ENCODE peak calls at places on chromosomes 6 and 20, in ten cellular contexts. One of them, this sample, is unnamed.

GRCh38 chr6:52533491-52533890 is 43.4 kb downstream of the TRAM2 start:
- DNase-seq in GM06990: no peak
- DNase-seq in A172: no peak
- DNase-seq in activated naive CD4-positive, alpha-beta T cell treated with anti-CD3 and anti-CD28 coated beads, Interleukin-2, amount 50 U/mL, for 72 hours: no peak
- DNase-seq in stimulated activated effector memory CD8-positive, alpha-beta T cell treated with anti-CD3 and anti-CD28 coated beads, Interleukin-12 subunit alpha, Interleukin-12 subunit beta, amount 100 ng/mL, for 72 hours: no peak
- DNase-seq in sigmoid colon: no peak
- DNase-seq in naive thymus-derived CD8-positive, alpha-beta T cell: no peak
- DNase-seq in nucleus accumbens: no peak
- DNase-seq in memory B cell: no peak
- DNase-seq in stimulated activated CD4-positive, alpha-beta T cell treated with anti-CD3 and anti-CD28 coated beads, TNF-alpha, amount 100 ng/mL, for 1 hour: no peak
- DNase-seq in this sample: no peak

GRCh38 chr6:23175391-23175790 is 606.0 kb downstream of the HDGFL1 start:
- DNase-seq in GM06990: no peak
- DNase-seq in A172: no peak
- DNase-seq in activated naive CD4-positive, alpha-beta T cell treated with anti-CD3 and anti-CD28 coated beads, Interleukin-2, amount 50 U/mL, for 72 hours: no peak
- DNase-seq in stimulated activated effector memory CD8-positive, alpha-beta T cell treated with anti-CD3 and anti-CD28 coated beads, Interleukin-12 subunit alpha, Interleukin-12 subunit beta, amount 100 ng/mL, for 72 hours: no peak
- DNase-seq in sigmoid colon: no peak
- DNase-seq in naive thymus-derived CD8-positive, alpha-beta T cell: no peak
- DNase-seq in nucleus accumbens: no peak
- DNase-seq in memory B cell: no peak
- DNase-seq in stimulated activated CD4-positive, alpha-beta T cell treated with anti-CD3 and anti-CD28 coated beads, TNF-alpha, amount 100 ng/mL, for 1 hour: no peak
- DNase-seq in this sample: no peak

GRCh38 chr6:43807228-43808061 is 37.4 kb downstream of the VEGFA start:
- DNase-seq in GM06990: no peak
- DNase-seq in A172: no peak
- DNase-seq in activated naive CD4-positive, alpha-beta T cell treated with anti-CD3 and anti-CD28 coated beads, Interleukin-2, amount 50 U/mL, for 72 hours: no peak
- DNase-seq in stimulated activated effector memory CD8-positive, alpha-beta T cell treated with anti-CD3 and anti-CD28 coated beads, Interleukin-12 subunit alpha, Interleukin-12 subunit beta, amount 100 ng/mL, for 72 hours: no peak
- DNase-seq in sigmoid colon: no peak
- DNase-seq in naive thymus-derived CD8-positive, alpha-beta T cell: no peak
- DNase-seq in nucleus accumbens: no peak
- DNase-seq in memory B cell: no peak
- DNase-seq in stimulated activated CD4-positive, alpha-beta T cell treated with anti-CD3 and anti-CD28 coated beads, TNF-alpha, amount 100 ng/mL, for 1 hour: no peak
- DNase-seq in this sample: no peak

GRCh38 chr20:5734559-5735137 is 15.6 kb upstream of the SHLD1 start:
- DNase-seq in GM06990: no peak
- DNase-seq in A172: no peak
- DNase-seq in activated naive CD4-positive, alpha-beta T cell treated with anti-CD3 and anti-CD28 coated beads, Interleukin-2, amount 50 U/mL, for 72 hours: no peak
- DNase-seq in stimulated activated effector memory CD8-positive, alpha-beta T cell treated with anti-CD3 and anti-CD28 coated beads, Interleukin-12 subunit alpha, Interleukin-12 subunit beta, amount 100 ng/mL, for 72 hours: no peak
- DNase-seq in sigmoid colon: no peak
- DNase-seq in naive thymus-derived CD8-positive, alpha-beta T cell: no peak
- DNase-seq in nucleus accumbens: no peak
- DNase-seq in memory B cell: no peak
- DNase-seq in stimulated activated CD4-positive, alpha-beta T cell treated with anti-CD3 and anti-CD28 coated beads, TNF-alpha, amount 100 ng/mL, for 1 hour: no peak
- DNase-seq in this sample: no peak

GRCh38 chr6:124947821-124948451 is 14.3 kb upstream of the RNF217 start:
- DNase-seq in GM06990: no peak
- DNase-seq in A172: no peak
- DNase-seq in activated naive CD4-positive, alpha-beta T cell treated with anti-CD3 and anti-CD28 coated beads, Interleukin-2, amount 50 U/mL, for 72 hours: no peak
- DNase-seq in stimulated activated effector memory CD8-positive, alpha-beta T cell treated with anti-CD3 and anti-CD28 coated beads, Interleukin-12 subunit alpha, Interleukin-12 subunit beta, amount 100 ng/mL, for 72 hours: no peak
- DNase-seq in sigmoid colon: no peak
- DNase-seq in naive thymus-derived CD8-positive, alpha-beta T cell: no peak
- DNase-seq in nucleus accumbens: no peak
- DNase-seq in memory B cell: no peak
- DNase-seq in stimulated activated CD4-positive, alpha-beta T cell treated with anti-CD3 and anti-CD28 coated beads, TNF-alpha, amount 100 ng/mL, for 1 hour: no peak
- DNase-seq in this sample: no peak

GRCh38 chr20:45104786-45105185 is 3.9 kb upstream of the KCNS1 start:
- DNase-seq in GM06990: no peak
- DNase-seq in A172: peak
- DNase-seq in activated naive CD4-positive, alpha-beta T cell treated with anti-CD3 and anti-CD28 coated beads, Interleukin-2, amount 50 U/mL, for 72 hours: no peak
- DNase-seq in stimulated activated effector memory CD8-positive, alpha-beta T cell treated with anti-CD3 and anti-CD28 coated beads, Interleukin-12 subunit alpha, Interleukin-12 subunit beta, amount 100 ng/mL, for 72 hours: no peak
- DNase-seq in sigmoid colon: no peak
- DNase-seq in naive thymus-derived CD8-positive, alpha-beta T cell: no peak
- DNase-seq in nucleus accumbens: no peak
- DNase-seq in memory B cell: no peak
- DNase-seq in stimulated activated CD4-positive, alpha-beta T cell treated with anti-CD3 and anti-CD28 coated beads, TNF-alpha, amount 100 ng/mL, for 1 hour: no peak
- DNase-seq in this sample: no peak

GRCh38 chr20:58481541-58482021 is 33.6 kb downstream of the APCDD1L start:
- DNase-seq in GM06990: no peak
- DNase-seq in A172: no peak
- DNase-seq in activated naive CD4-positive, alpha-beta T cell treated with anti-CD3 and anti-CD28 coated beads, Interleukin-2, amount 50 U/mL, for 72 hours: peak
- DNase-seq in stimulated activated effector memory CD8-positive, alpha-beta T cell treated with anti-CD3 and anti-CD28 coated beads, Interleukin-12 subunit alpha, Interleukin-12 subunit beta, amount 100 ng/mL, for 72 hours: peak
- DNase-seq in sigmoid colon: no peak
- DNase-seq in naive thymus-derived CD8-positive, alpha-beta T cell: peak
- DNase-seq in nucleus accumbens: no peak
- DNase-seq in memory B cell: no peak
- DNase-seq in stimulated activated CD4-positive, alpha-beta T cell treated with anti-CD3 and anti-CD28 coated beads, TNF-alpha, amount 100 ng/mL, for 1 hour: peak
- DNase-seq in this sample: no peak

GRCh38 chr20:38790210-38791053 is 15.1 kb upstream of the PPP1R16B start:
- DNase-seq in GM06990: no peak
- DNase-seq in A172: peak
- DNase-seq in activated naive CD4-positive, alpha-beta T cell treated with anti-CD3 and anti-CD28 coated beads, Interleukin-2, amount 50 U/mL, for 72 hours: no peak
- DNase-seq in stimulated activated effector memory CD8-positive, alpha-beta T cell treated with anti-CD3 and anti-CD28 coated beads, Interleukin-12 subunit alpha, Interleukin-12 subunit beta, amount 100 ng/mL, for 72 hours: no peak
- DNase-seq in sigmoid colon: no peak
- DNase-seq in naive thymus-derived CD8-positive, alpha-beta T cell: no peak
- DNase-seq in nucleus accumbens: no peak
- DNase-seq in memory B cell: peak
- DNase-seq in stimulated activated CD4-positive, alpha-beta T cell treated with anti-CD3 and anti-CD28 coated beads, TNF-alpha, amount 100 ng/mL, for 1 hour: no peak
- DNase-seq in this sample: peak

GRCh38 chr6:14703586-14703985 is 542.3 kb upstream of the JARID2 start:
- DNase-seq in GM06990: no peak
- DNase-seq in A172: no peak
- DNase-seq in activated naive CD4-positive, alpha-beta T cell treated with anti-CD3 and anti-CD28 coated beads, Interleukin-2, amount 50 U/mL, for 72 hours: no peak
- DNase-seq in stimulated activated effector memory CD8-positive, alpha-beta T cell treated with anti-CD3 and anti-CD28 coated beads, Interleukin-12 subunit alpha, Interleukin-12 subunit beta, amount 100 ng/mL, for 72 hours: no peak
- DNase-seq in sigmoid colon: no peak
- DNase-seq in naive thymus-derived CD8-positive, alpha-beta T cell: no peak
- DNase-seq in nucleus accumbens: no peak
- DNase-seq in memory B cell: no peak
- DNase-seq in stimulated activated CD4-positive, alpha-beta T cell treated with anti-CD3 and anti-CD28 coated beads, TNF-alpha, amount 100 ng/mL, for 1 hour: no peak
- DNase-seq in this sample: no peak

GRCh38 chr6:36781669-36782068 is 57.6 kb downstream of the CPNE5 start:
- DNase-seq in GM06990: no peak
- DNase-seq in A172: no peak
- DNase-seq in activated naive CD4-positive, alpha-beta T cell treated with anti-CD3 and anti-CD28 coated beads, Interleukin-2, amount 50 U/mL, for 72 hours: no peak
- DNase-seq in stimulated activated effector memory CD8-positive, alpha-beta T cell treated with anti-CD3 and anti-CD28 coated beads, Interleukin-12 subunit alpha, Interleukin-12 subunit beta, amount 100 ng/mL, for 72 hours: no peak
- DNase-seq in sigmoid colon: no peak
- DNase-seq in naive thymus-derived CD8-positive, alpha-beta T cell: no peak
- DNase-seq in nucleus accumbens: no peak
- DNase-seq in memory B cell: no peak
- DNase-seq in stimulated activated CD4-positive, alpha-beta T cell treated with anti-CD3 and anti-CD28 coated beads, TNF-alpha, amount 100 ng/mL, for 1 hour: no peak
- DNase-seq in this sample: no peak

GRCh38 chr6:87922947-87923330 is 124.7 kb upstream of the SPACA1 start:
- DNase-seq in GM06990: peak
- DNase-seq in A172: no peak
- DNase-seq in activated naive CD4-positive, alpha-beta T cell treated with anti-CD3 and anti-CD28 coated beads, Interleukin-2, amount 50 U/mL, for 72 hours: no peak
- DNase-seq in stimulated activated effector memory CD8-positive, alpha-beta T cell treated with anti-CD3 and anti-CD28 coated beads, Interleukin-12 subunit alpha, Interleukin-12 subunit beta, amount 100 ng/mL, for 72 hours: no peak
- DNase-seq in sigmoid colon: no peak
- DNase-seq in naive thymus-derived CD8-positive, alpha-beta T cell: no peak
- DNase-seq in nucleus accumbens: no peak
- DNase-seq in memory B cell: peak
- DNase-seq in stimulated activated CD4-positive, alpha-beta T cell treated with anti-CD3 and anti-CD28 coated beads, TNF-alpha, amount 100 ng/mL, for 1 hour: no peak
- DNase-seq in this sample: peak

GRCh38 chr6:105879902-105880547 is 206.1 kb upstream of the PRDM1 start:
- DNase-seq in GM06990: no peak
- DNase-seq in A172: no peak
- DNase-seq in activated naive CD4-positive, alpha-beta T cell treated with anti-CD3 and anti-CD28 coated beads, Interleukin-2, amount 50 U/mL, for 72 hours: no peak
- DNase-seq in stimulated activated effector memory CD8-positive, alpha-beta T cell treated with anti-CD3 and anti-CD28 coated beads, Interleukin-12 subunit alpha, Interleukin-12 subunit beta, amount 100 ng/mL, for 72 hours: no peak
- DNase-seq in sigmoid colon: peak
- DNase-seq in naive thymus-derived CD8-positive, alpha-beta T cell: no peak
- DNase-seq in nucleus accumbens: peak
- DNase-seq in memory B cell: peak
- DNase-seq in stimulated activated CD4-positive, alpha-beta T cell treated with anti-CD3 and anti-CD28 coated beads, TNF-alpha, amount 100 ng/mL, for 1 hour: peak
- DNase-seq in this sample: no peak

GRCh38 chr6:146990821-146991798 is 213.1 kb upstream of the STXBP5 start:
- DNase-seq in GM06990: no peak
- DNase-seq in A172: peak
- DNase-seq in activated naive CD4-positive, alpha-beta T cell treated with anti-CD3 and anti-CD28 coated beads, Interleukin-2, amount 50 U/mL, for 72 hours: no peak
- DNase-seq in stimulated activated effector memory CD8-positive, alpha-beta T cell treated with anti-CD3 and anti-CD28 coated beads, Interleukin-12 subunit alpha, Interleukin-12 subunit beta, amount 100 ng/mL, for 72 hours: no peak
- DNase-seq in sigmoid colon: no peak
- DNase-seq in naive thymus-derived CD8-positive, alpha-beta T cell: no peak
- DNase-seq in nucleus accumbens: no peak
- DNase-seq in memory B cell: no peak
- DNase-seq in stimulated activated CD4-positive, alpha-beta T cell treated with anti-CD3 and anti-CD28 coated beads, TNF-alpha, amount 100 ng/mL, for 1 hour: no peak
- DNase-seq in this sample: no peak

GRCh38 chr20:59123011-59123676 is 40.5 kb upstream of the ZNF831 start:
- DNase-seq in GM06990: no peak
- DNase-seq in A172: no peak
- DNase-seq in activated naive CD4-positive, alpha-beta T cell treated with anti-CD3 and anti-CD28 coated beads, Interleukin-2, amount 50 U/mL, for 72 hours: no peak
- DNase-seq in stimulated activated effector memory CD8-positive, alpha-beta T cell treated with anti-CD3 and anti-CD28 coated beads, Interleukin-12 subunit alpha, Interleukin-12 subunit beta, amount 100 ng/mL, for 72 hours: peak
- DNase-seq in sigmoid colon: no peak
- DNase-seq in naive thymus-derived CD8-positive, alpha-beta T cell: peak
- DNase-seq in nucleus accumbens: no peak
- DNase-seq in memory B cell: peak
- DNase-seq in stimulated activated CD4-positive, alpha-beta T cell treated with anti-CD3 and anti-CD28 coated beads, TNF-alpha, amount 100 ng/mL, for 1 hour: no peak
- DNase-seq in this sample: peak

GRCh38 chr20:59153355-59153681 is 10.3 kb upstream of the ZNF831 start:
- DNase-seq in GM06990: no peak
- DNase-seq in A172: no peak
- DNase-seq in activated naive CD4-positive, alpha-beta T cell treated with anti-CD3 and anti-CD28 coated beads, Interleukin-2, amount 50 U/mL, for 72 hours: no peak
- DNase-seq in stimulated activated effector memory CD8-positive, alpha-beta T cell treated with anti-CD3 and anti-CD28 coated beads, Interleukin-12 subunit alpha, Interleukin-12 subunit beta, amount 100 ng/mL, for 72 hours: no peak
- DNase-seq in sigmoid colon: peak
- DNase-seq in naive thymus-derived CD8-positive, alpha-beta T cell: no peak
- DNase-seq in nucleus accumbens: peak
- DNase-seq in memory B cell: no peak
- DNase-seq in stimulated activated CD4-positive, alpha-beta T cell treated with anti-CD3 and anti-CD28 coated beads, TNF-alpha, amount 100 ng/mL, for 1 hour: no peak
- DNase-seq in this sample: no peak

GRCh38 chr20:5825136-5825719 is 75.0 kb downstream of the SHLD1 start:
- DNase-seq in GM06990: no peak
- DNase-seq in A172: no peak
- DNase-seq in activated naive CD4-positive, alpha-beta T cell treated with anti-CD3 and anti-CD28 coated beads, Interleukin-2, amount 50 U/mL, for 72 hours: no peak
- DNase-seq in stimulated activated effector memory CD8-positive, alpha-beta T cell treated with anti-CD3 and anti-CD28 coated beads, Interleukin-12 subunit alpha, Interleukin-12 subunit beta, amount 100 ng/mL, for 72 hours: no peak
- DNase-seq in sigmoid colon: no peak
- DNase-seq in naive thymus-derived CD8-positive, alpha-beta T cell: no peak
- DNase-seq in nucleus accumbens: no peak
- DNase-seq in memory B cell: no peak
- DNase-seq in stimulated activated CD4-positive, alpha-beta T cell treated with anti-CD3 and anti-CD28 coated beads, TNF-alpha, amount 100 ng/mL, for 1 hour: no peak
- DNase-seq in this sample: no peak

GRCh38 chr6:149357726-149358538 is 40.4 kb downstream of the TAB2 start:
- DNase-seq in GM06990: no peak
- DNase-seq in A172: no peak
- DNase-seq in activated naive CD4-positive, alpha-beta T cell treated with anti-CD3 and anti-CD28 coated beads, Interleukin-2, amount 50 U/mL, for 72 hours: no peak
- DNase-seq in stimulated activated effector memory CD8-positive, alpha-beta T cell treated with anti-CD3 and anti-CD28 coated beads, Interleukin-12 subunit alpha, Interleukin-12 subunit beta, amount 100 ng/mL, for 72 hours: no peak
- DNase-seq in sigmoid colon: no peak
- DNase-seq in naive thymus-derived CD8-positive, alpha-beta T cell: no peak
- DNase-seq in nucleus accumbens: no peak
- DNase-seq in memory B cell: no peak
- DNase-seq in stimulated activated CD4-positive, alpha-beta T cell treated with anti-CD3 and anti-CD28 coated beads, TNF-alpha, amount 100 ng/mL, for 1 hour: no peak
- DNase-seq in this sample: no peak

GRCh38 chr20:4470375-4470774 is 251.3 kb upstream of the PRND start:
- DNase-seq in GM06990: no peak
- DNase-seq in A172: peak
- DNase-seq in activated naive CD4-positive, alpha-beta T cell treated with anti-CD3 and anti-CD28 coated beads, Interleukin-2, amount 50 U/mL, for 72 hours: no peak
- DNase-seq in stimulated activated effector memory CD8-positive, alpha-beta T cell treated with anti-CD3 and anti-CD28 coated beads, Interleukin-12 subunit alpha, Interleukin-12 subunit beta, amount 100 ng/mL, for 72 hours: peak
- DNase-seq in sigmoid colon: no peak
- DNase-seq in naive thymus-derived CD8-positive, alpha-beta T cell: no peak
- DNase-seq in nucleus accumbens: no peak
- DNase-seq in memory B cell: no peak
- DNase-seq in stimulated activated CD4-positive, alpha-beta T cell treated with anti-CD3 and anti-CD28 coated beads, TNF-alpha, amount 100 ng/mL, for 1 hour: no peak
- DNase-seq in this sample: no peak

GRCh38 chr20:20668639-20669038 is 43.8 kb downstream of the RALGAPA2 start:
- DNase-seq in GM06990: peak
- DNase-seq in A172: no peak
- DNase-seq in activated naive CD4-positive, alpha-beta T cell treated with anti-CD3 and anti-CD28 coated beads, Interleukin-2, amount 50 U/mL, for 72 hours: no peak
- DNase-seq in stimulated activated effector memory CD8-positive, alpha-beta T cell treated with anti-CD3 and anti-CD28 coated beads, Interleukin-12 subunit alpha, Interleukin-12 subunit beta, amount 100 ng/mL, for 72 hours: no peak
- DNase-seq in sigmoid colon: no peak
- DNase-seq in naive thymus-derived CD8-positive, alpha-beta T cell: no peak
- DNase-seq in nucleus accumbens: no peak
- DNase-seq in memory B cell: peak
- DNase-seq in stimulated activated CD4-positive, alpha-beta T cell treated with anti-CD3 and anti-CD28 coated beads, TNF-alpha, amount 100 ng/mL, for 1 hour: no peak
- DNase-seq in this sample: no peak

GRCh38 chr6:5846889-5847288 is 159.8 kb downstream of the NRN1 start:
- DNase-seq in GM06990: no peak
- DNase-seq in A172: no peak
- DNase-seq in activated naive CD4-positive, alpha-beta T cell treated with anti-CD3 and anti-CD28 coated beads, Interleukin-2, amount 50 U/mL, for 72 hours: no peak
- DNase-seq in stimulated activated effector memory CD8-positive, alpha-beta T cell treated with anti-CD3 and anti-CD28 coated beads, Interleukin-12 subunit alpha, Interleukin-12 subunit beta, amount 100 ng/mL, for 72 hours: no peak
- DNase-seq in sigmoid colon: no peak
- DNase-seq in naive thymus-derived CD8-positive, alpha-beta T cell: no peak
- DNase-seq in nucleus accumbens: no peak
- DNase-seq in memory B cell: no peak
- DNase-seq in stimulated activated CD4-positive, alpha-beta T cell treated with anti-CD3 and anti-CD28 coated beads, TNF-alpha, amount 100 ng/mL, for 1 hour: no peak
- DNase-seq in this sample: no peak

GRCh38 chr6:119161450-119161849 is 83.0 kb upstream of the FAM184A start:
- DNase-seq in GM06990: no peak
- DNase-seq in A172: no peak
- DNase-seq in activated naive CD4-positive, alpha-beta T cell treated with anti-CD3 and anti-CD28 coated beads, Interleukin-2, amount 50 U/mL, for 72 hours: no peak
- DNase-seq in stimulated activated effector memory CD8-positive, alpha-beta T cell treated with anti-CD3 and anti-CD28 coated beads, Interleukin-12 subunit alpha, Interleukin-12 subunit beta, amount 100 ng/mL, for 72 hours: no peak
- DNase-seq in sigmoid colon: no peak
- DNase-seq in naive thymus-derived CD8-positive, alpha-beta T cell: no peak
- DNase-seq in nucleus accumbens: no peak
- DNase-seq in memory B cell: no peak
- DNase-seq in stimulated activated CD4-positive, alpha-beta T cell treated with anti-CD3 and anti-CD28 coated beads, TNF-alpha, amount 100 ng/mL, for 1 hour: no peak
- DNase-seq in this sample: no peak

GRCh38 chr6:135497412-135498177 is at the start of gene AHI1:
- DNase-seq in GM06990: peak
- DNase-seq in A172: peak
- DNase-seq in activated naive CD4-positive, alpha-beta T cell treated with anti-CD3 and anti-CD28 coated beads, Interleukin-2, amount 50 U/mL, for 72 hours: peak
- DNase-seq in stimulated activated effector memory CD8-positive, alpha-beta T cell treated with anti-CD3 and anti-CD28 coated beads, Interleukin-12 subunit alpha, Interleukin-12 subunit beta, amount 100 ng/mL, for 72 hours: peak
- DNase-seq in sigmoid colon: peak
- DNase-seq in naive thymus-derived CD8-positive, alpha-beta T cell: peak
- DNase-seq in nucleus accumbens: peak
- DNase-seq in memory B cell: peak
- DNase-seq in stimulated activated CD4-positive, alpha-beta T cell treated with anti-CD3 and anti-CD28 coated beads, TNF-alpha, amount 100 ng/mL, for 1 hour: peak
- DNase-seq in this sample: peak

GRCh38 chr20:21710341-21710740 is 4.9 kb downstream of the PAX1 start:
- DNase-seq in GM06990: no peak
- DNase-seq in A172: no peak
- DNase-seq in activated naive CD4-positive, alpha-beta T cell treated with anti-CD3 and anti-CD28 coated beads, Interleukin-2, amount 50 U/mL, for 72 hours: no peak
- DNase-seq in stimulated activated effector memory CD8-positive, alpha-beta T cell treated with anti-CD3 and anti-CD28 coated beads, Interleukin-12 subunit alpha, Interleukin-12 subunit beta, amount 100 ng/mL, for 72 hours: no peak
- DNase-seq in sigmoid colon: no peak
- DNase-seq in naive thymus-derived CD8-positive, alpha-beta T cell: no peak
- DNase-seq in nucleus accumbens: no peak
- DNase-seq in memory B cell: no peak
- DNase-seq in stimulated activated CD4-positive, alpha-beta T cell treated with anti-CD3 and anti-CD28 coated beads, TNF-alpha, amount 100 ng/mL, for 1 hour: no peak
- DNase-seq in this sample: no peak

GRCh38 chr20:6802227-6802626 is 34.7 kb downstream of the BMP2 start:
- DNase-seq in GM06990: no peak
- DNase-seq in A172: no peak
- DNase-seq in activated naive CD4-positive, alpha-beta T cell treated with anti-CD3 and anti-CD28 coated beads, Interleukin-2, amount 50 U/mL, for 72 hours: no peak
- DNase-seq in stimulated activated effector memory CD8-positive, alpha-beta T cell treated with anti-CD3 and anti-CD28 coated beads, Interleukin-12 subunit alpha, Interleukin-12 subunit beta, amount 100 ng/mL, for 72 hours: no peak
- DNase-seq in sigmoid colon: no peak
- DNase-seq in naive thymus-derived CD8-positive, alpha-beta T cell: no peak
- DNase-seq in nucleus accumbens: no peak
- DNase-seq in memory B cell: no peak
- DNase-seq in stimulated activated CD4-positive, alpha-beta T cell treated with anti-CD3 and anti-CD28 coated beads, TNF-alpha, amount 100 ng/mL, for 1 hour: no peak
- DNase-seq in this sample: no peak

GRCh38 chr6:105483492-105483891 is 80.6 kb upstream of the PREP start:
- DNase-seq in GM06990: no peak
- DNase-seq in A172: peak
- DNase-seq in activated naive CD4-positive, alpha-beta T cell treated with anti-CD3 and anti-CD28 coated beads, Interleukin-2, amount 50 U/mL, for 72 hours: no peak
- DNase-seq in stimulated activated effector memory CD8-positive, alpha-beta T cell treated with anti-CD3 and anti-CD28 coated beads, Interleukin-12 subunit alpha, Interleukin-12 subunit beta, amount 100 ng/mL, for 72 hours: no peak
- DNase-seq in sigmoid colon: no peak
- DNase-seq in naive thymus-derived CD8-positive, alpha-beta T cell: no peak
- DNase-seq in nucleus accumbens: no peak
- DNase-seq in memory B cell: no peak
- DNase-seq in stimulated activated CD4-positive, alpha-beta T cell treated with anti-CD3 and anti-CD28 coated beads, TNF-alpha, amount 100 ng/mL, for 1 hour: no peak
- DNase-seq in this sample: no peak

GRCh38 chr20:36312724-36313441 is 6.7 kb downstream of the DLGAP4 start:
- DNase-seq in GM06990: no peak
- DNase-seq in A172: no peak
- DNase-seq in activated naive CD4-positive, alpha-beta T cell treated with anti-CD3 and anti-CD28 coated beads, Interleukin-2, amount 50 U/mL, for 72 hours: no peak
- DNase-seq in stimulated activated effector memory CD8-positive, alpha-beta T cell treated with anti-CD3 and anti-CD28 coated beads, Interleukin-12 subunit alpha, Interleukin-12 subunit beta, amount 100 ng/mL, for 72 hours: no peak
- DNase-seq in sigmoid colon: peak
- DNase-seq in naive thymus-derived CD8-positive, alpha-beta T cell: no peak
- DNase-seq in nucleus accumbens: no peak
- DNase-seq in memory B cell: no peak
- DNase-seq in stimulated activated CD4-positive, alpha-beta T cell treated with anti-CD3 and anti-CD28 coated beads, TNF-alpha, amount 100 ng/mL, for 1 hour: no peak
- DNase-seq in this sample: no peak

GRCh38 chr20:62186887-62187866 is 4.3 kb downstream of the MTG2 start:
- DNase-seq in GM06990: no peak
- DNase-seq in A172: no peak
- DNase-seq in activated naive CD4-positive, alpha-beta T cell treated with anti-CD3 and anti-CD28 coated beads, Interleukin-2, amount 50 U/mL, for 72 hours: no peak
- DNase-seq in stimulated activated effector memory CD8-positive, alpha-beta T cell treated with anti-CD3 and anti-CD28 coated beads, Interleukin-12 subunit alpha, Interleukin-12 subunit beta, amount 100 ng/mL, for 72 hours: no peak
- DNase-seq in sigmoid colon: no peak
- DNase-seq in naive thymus-derived CD8-positive, alpha-beta T cell: no peak
- DNase-seq in nucleus accumbens: no peak
- DNase-seq in memory B cell: no peak
- DNase-seq in stimulated activated CD4-positive, alpha-beta T cell treated with anti-CD3 and anti-CD28 coated beads, TNF-alpha, amount 100 ng/mL, for 1 hour: no peak
- DNase-seq in this sample: no peak

GRCh38 chr20:62726716-62727583 is 18.3 kb downstream of the NTSR1 start:
- DNase-seq in GM06990: no peak
- DNase-seq in A172: no peak
- DNase-seq in activated naive CD4-positive, alpha-beta T cell treated with anti-CD3 and anti-CD28 coated beads, Interleukin-2, amount 50 U/mL, for 72 hours: no peak
- DNase-seq in stimulated activated effector memory CD8-positive, alpha-beta T cell treated with anti-CD3 and anti-CD28 coated beads, Interleukin-12 subunit alpha, Interleukin-12 subunit beta, amount 100 ng/mL, for 72 hours: no peak
- DNase-seq in sigmoid colon: peak
- DNase-seq in naive thymus-derived CD8-positive, alpha-beta T cell: no peak
- DNase-seq in nucleus accumbens: no peak
- DNase-seq in memory B cell: no peak
- DNase-seq in stimulated activated CD4-positive, alpha-beta T cell treated with anti-CD3 and anti-CD28 coated beads, TNF-alpha, amount 100 ng/mL, for 1 hour: no peak
- DNase-seq in this sample: no peak